ENCODE peak calls at places on chromosomes 2 and 18, in four cellular contexts. One of them, this sample, is unnamed.

GRCh38 chr2:223102040-223102899 is 50.3 kb downstream of the KCNE4 start:
- DNase-seq in SK-N-DZ: no peak
- DNase-seq in WTC11: no peak
- DNase-seq in progenitor cell of endocrine pancreas: no peak
- DNase-seq in this sample: peak; percentile 83

GRCh38 chr2:46915281-46915810 is at the start of gene MCFD2:
- DNase-seq in SK-N-DZ: no peak
- DNase-seq in WTC11: no peak
- DNase-seq in progenitor cell of endocrine pancreas: no peak
- DNase-seq in this sample: no peak

GRCh38 chr18:59874166-59874565 is 25.6 kb upstream of the PMAIP1 start:
- DNase-seq in SK-N-DZ: no peak
- DNase-seq in WTC11: no peak
- DNase-seq in progenitor cell of endocrine pancreas: no peak
- DNase-seq in this sample: no peak

GRCh38 chr2:12389354-12390045 is 327.2 kb upstream of the TRIB2 start:
- DNase-seq in SK-N-DZ: no peak
- DNase-seq in WTC11: no peak
- DNase-seq in progenitor cell of endocrine pancreas: no peak
- DNase-seq in this sample: peak; percentile 17

GRCh38 chr2:216070195-216070594 is 11.4 kb downstream of the PECR start:
- DNase-seq in SK-N-DZ: no peak
- DNase-seq in WTC11: no peak
- DNase-seq in progenitor cell of endocrine pancreas: no peak
- DNase-seq in this sample: no peak

GRCh38 chr2:9638532-9638931 is 7.7 kb upstream of the YWHAQ start:
- DNase-seq in SK-N-DZ: no peak
- DNase-seq in WTC11: no peak
- DNase-seq in progenitor cell of endocrine pancreas: no peak
- DNase-seq in this sample: no peak

GRCh38 chr2:240614391-240614790 is 10.9 kb upstream of the GPR35 start:
- DNase-seq in SK-N-DZ: no peak
- DNase-seq in WTC11: no peak
- DNase-seq in progenitor cell of endocrine pancreas: no peak
- DNase-seq in this sample: no peak

GRCh38 chr2:182867411-182868048 is 1.1 kb upstream of the FRZB start:
- DNase-seq in SK-N-DZ: peak; percentile 62
- DNase-seq in WTC11: no peak
- DNase-seq in progenitor cell of endocrine pancreas: no peak
- DNase-seq in this sample: peak; percentile 22

GRCh38 chr2:196435189-196435588 is 204.3 kb upstream of the CCDC150 start:
- DNase-seq in SK-N-DZ: no peak
- DNase-seq in WTC11: no peak
- DNase-seq in progenitor cell of endocrine pancreas: no peak
- DNase-seq in this sample: no peak

GRCh38 chr2:149020432-149020851 is 18.1 kb upstream of the LYPD6B start:
- DNase-seq in SK-N-DZ: no peak
- DNase-seq in WTC11: no peak
- DNase-seq in progenitor cell of endocrine pancreas: no peak
- DNase-seq in this sample: no peak

GRCh38 chr2:105400138-105400540 is 1.3 kb upstream of the FHL2 start:
- DNase-seq in SK-N-DZ: no peak
- DNase-seq in WTC11: no peak
- DNase-seq in progenitor cell of endocrine pancreas: no peak
- DNase-seq in this sample: no peak

GRCh38 chr2:12702661-12703121 is 14.0 kb upstream of the TRIB2 start:
- DNase-seq in SK-N-DZ: no peak
- DNase-seq in WTC11: no peak
- DNase-seq in progenitor cell of endocrine pancreas: no peak
- DNase-seq in this sample: peak; percentile 36

GRCh38 chr2:96734899-96735585 is 4.8 kb downstream of the LMAN2L start:
- DNase-seq in SK-N-DZ: no peak
- DNase-seq in WTC11: no peak
- DNase-seq in progenitor cell of endocrine pancreas: no peak
- DNase-seq in this sample: peak; percentile 66

GRCh38 chr2:79697200-79697599 is 184.3 kb downstream of the CTNNA2 start:
- DNase-seq in SK-N-DZ: no peak
- DNase-seq in WTC11: no peak
- DNase-seq in progenitor cell of endocrine pancreas: no peak
- DNase-seq in this sample: no peak

GRCh38 chr2:237571551-237571950 is 5.2 kb downstream of the PRLH start:
- DNase-seq in SK-N-DZ: no peak
- DNase-seq in WTC11: no peak
- DNase-seq in progenitor cell of endocrine pancreas: no peak
- DNase-seq in this sample: no peak

This sample was measured in NCI-H82.